ENCODE peak calls at places on chromosomes 4 and X, in eight cellular contexts. One of them, this sample, is unnamed.

GRCh38 chr4:101843054-101843453 is 52.5 kb downstream of the BANK1 start:
- DNase-seq in esophagus squamous epithelium: no peak
- DNase-seq in bronchial epithelial cell: no peak
- DNase-seq in A549: no peak
- DNase-seq in nephron progenitor cell: no peak
- DNase-seq in MM.1S: no peak
- DNase-seq in astrocyte of the spinal cord: no peak
- DNase-seq in CD8-positive, alpha-beta T cell: no peak
- DNase-seq in this sample: no peak

GRCh38 chr4:102663073-102663472 is 97.7 kb downstream of the MANBA start:
- DNase-seq in esophagus squamous epithelium: no peak
- DNase-seq in bronchial epithelial cell: peak
- DNase-seq in A549: no peak
- DNase-seq in nephron progenitor cell: no peak
- DNase-seq in MM.1S: no peak
- DNase-seq in astrocyte of the spinal cord: peak
- DNase-seq in CD8-positive, alpha-beta T cell: no peak
- DNase-seq in this sample: no peak

GRCh38 chr4:186105721-186106335 is 1.3 kb downstream of the FAM149A start:
- DNase-seq in esophagus squamous epithelium: no peak
- DNase-seq in bronchial epithelial cell: peak
- DNase-seq in A549: no peak
- DNase-seq in nephron progenitor cell: no peak
- DNase-seq in MM.1S: peak
- DNase-seq in astrocyte of the spinal cord: no peak
- DNase-seq in CD8-positive, alpha-beta T cell: no peak
- DNase-seq in this sample: peak

GRCh38 chr4:129672941-129673340 is 577.0 kb downstream of the C4orf33 start:
- DNase-seq in esophagus squamous epithelium: no peak
- DNase-seq in bronchial epithelial cell: no peak
- DNase-seq in A549: no peak
- DNase-seq in nephron progenitor cell: no peak
- DNase-seq in MM.1S: no peak
- DNase-seq in astrocyte of the spinal cord: no peak
- DNase-seq in CD8-positive, alpha-beta T cell: no peak
- DNase-seq in this sample: no peak

GRCh38 chr4:125323547-125324100 is 8.9 kb downstream of the FAT4 start:
- DNase-seq in esophagus squamous epithelium: no peak
- DNase-seq in bronchial epithelial cell: peak
- DNase-seq in A549: peak
- DNase-seq in nephron progenitor cell: no peak
- DNase-seq in MM.1S: no peak
- DNase-seq in astrocyte of the spinal cord: peak
- DNase-seq in CD8-positive, alpha-beta T cell: no peak
- DNase-seq in this sample: no peak

GRCh38 chr4:10532155-10532554 is 74.9 kb upstream of the ZNF518B start:
- DNase-seq in esophagus squamous epithelium: no peak
- DNase-seq in bronchial epithelial cell: no peak
- DNase-seq in A549: no peak
- DNase-seq in nephron progenitor cell: no peak
- DNase-seq in MM.1S: no peak
- DNase-seq in astrocyte of the spinal cord: no peak
- DNase-seq in CD8-positive, alpha-beta T cell: no peak
- DNase-seq in this sample: no peak

GRCh38 chrX:41090568-41091238 is 5.5 kb downstream of the USP9X start:
- DNase-seq in esophagus squamous epithelium: no peak
- DNase-seq in bronchial epithelial cell: peak
- DNase-seq in A549: no peak
- DNase-seq in nephron progenitor cell: no peak
- DNase-seq in MM.1S: no peak
- DNase-seq in astrocyte of the spinal cord: no peak
- DNase-seq in CD8-positive, alpha-beta T cell: no peak
- DNase-seq in this sample: no peak

GRCh38 chr4:30754021-30754420 is 33.9 kb downstream of the PCDH7 start:
- DNase-seq in esophagus squamous epithelium: no peak
- DNase-seq in bronchial epithelial cell: peak
- DNase-seq in A549: no peak
- DNase-seq in nephron progenitor cell: no peak
- DNase-seq in MM.1S: no peak
- DNase-seq in astrocyte of the spinal cord: peak
- DNase-seq in CD8-positive, alpha-beta T cell: no peak
- DNase-seq in this sample: no peak

GRCh38 chrX:28787206-28787605 is 200.0 kb downstream of the IL1RAPL1 start:
- DNase-seq in esophagus squamous epithelium: no peak
- DNase-seq in bronchial epithelial cell: peak
- DNase-seq in A549: peak
- DNase-seq in nephron progenitor cell: no peak
- DNase-seq in MM.1S: no peak
- DNase-seq in astrocyte of the spinal cord: peak
- DNase-seq in CD8-positive, alpha-beta T cell: no peak
- DNase-seq in this sample: no peak

GRCh38 chrX:23134171-23134570 is 134.4 kb downstream of the DDX53 start:
- DNase-seq in esophagus squamous epithelium: no peak
- DNase-seq in bronchial epithelial cell: no peak
- DNase-seq in A549: no peak
- DNase-seq in nephron progenitor cell: no peak
- DNase-seq in MM.1S: no peak
- DNase-seq in astrocyte of the spinal cord: no peak
- DNase-seq in CD8-positive, alpha-beta T cell: no peak
- DNase-seq in this sample: no peak

GRCh38 chrX:64976673-64977040 is 407 bp upstream of the ZC4H2 start:
- DNase-seq in esophagus squamous epithelium: no peak
- DNase-seq in bronchial epithelial cell: no peak
- DNase-seq in A549: no peak
- DNase-seq in nephron progenitor cell: no peak
- DNase-seq in MM.1S: no peak
- DNase-seq in astrocyte of the spinal cord: no peak
- DNase-seq in CD8-positive, alpha-beta T cell: no peak
- DNase-seq in this sample: no peak

GRCh38 chr4:165378763-165379631 is at the start of gene CPE:
- DNase-seq in esophagus squamous epithelium: no peak
- DNase-seq in bronchial epithelial cell: peak
- DNase-seq in A549: peak
- DNase-seq in nephron progenitor cell: peak
- DNase-seq in MM.1S: peak
- DNase-seq in astrocyte of the spinal cord: peak
- DNase-seq in CD8-positive, alpha-beta T cell: peak
- DNase-seq in this sample: peak

GRCh38 chr4:2247128-2248043 is 5.5 kb upstream of the HAUS3 start:
- DNase-seq in esophagus squamous epithelium: no peak
- DNase-seq in bronchial epithelial cell: no peak
- DNase-seq in A549: no peak
- DNase-seq in nephron progenitor cell: no peak
- DNase-seq in MM.1S: no peak
- DNase-seq in astrocyte of the spinal cord: no peak
- DNase-seq in CD8-positive, alpha-beta T cell: peak
- DNase-seq in this sample: peak

DNA sequence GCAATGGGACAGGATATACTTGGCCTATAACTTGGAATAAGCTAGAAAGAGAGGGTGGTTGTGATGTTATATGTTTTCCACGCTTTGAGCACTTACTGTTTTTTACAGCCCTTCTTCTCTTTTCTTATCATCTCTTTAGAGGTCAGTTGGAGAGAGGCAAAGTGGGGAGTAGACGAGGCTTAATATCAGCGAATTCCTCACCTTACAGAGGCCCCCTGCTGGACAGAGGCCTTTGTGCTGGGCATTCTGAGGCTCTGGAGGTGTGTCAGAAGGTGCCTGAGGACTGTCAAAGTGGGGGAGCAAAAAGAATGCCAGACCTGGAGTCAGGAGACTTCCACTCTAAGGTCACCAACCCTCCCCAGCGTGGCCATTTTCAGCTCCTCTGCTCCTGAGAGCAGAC is 42.5 kb downstream of the MAMLD1 start:
- DNase-seq in esophagus squamous epithelium: no peak
- DNase-seq in bronchial epithelial cell: no peak
- DNase-seq in A549: peak
- DNase-seq in nephron progenitor cell: no peak
- DNase-seq in MM.1S: no peak
- DNase-seq in astrocyte of the spinal cord: no peak
- DNase-seq in CD8-positive, alpha-beta T cell: no peak
- DNase-seq in this sample: no peak
- TF ChIP-seq CTCF in esophagus squamous epithelium: no peak
- TF ChIP-seq CTCF in bronchial epithelial cell: peak
- TF ChIP-seq CTCF in A549: no peak
- TF ChIP-seq CTCF in nephron progenitor cell: peak
- TF ChIP-seq CTCF in MM.1S: no peak
- TF ChIP-seq CTCF in astrocyte of the spinal cord: peak
- TF ChIP-seq CTCF in CD8-positive, alpha-beta T cell: no peak
- TF ChIP-seq CTCF in this sample: no peak

GRCh38 chr4:53620956-53621355 is 29.7 kb upstream of the LNX1 start:
- DNase-seq in esophagus squamous epithelium: no peak
- DNase-seq in bronchial epithelial cell: no peak
- DNase-seq in A549: peak
- DNase-seq in nephron progenitor cell: no peak
- DNase-seq in MM.1S: no peak
- DNase-seq in astrocyte of the spinal cord: no peak
- DNase-seq in CD8-positive, alpha-beta T cell: no peak
- DNase-seq in this sample: no peak
- TF ChIP-seq CTCF in esophagus squamous epithelium: no peak
- TF ChIP-seq CTCF in bronchial epithelial cell: no peak
- TF ChIP-seq CTCF in A549: no peak
- TF ChIP-seq CTCF in nephron progenitor cell: no peak
- TF ChIP-seq CTCF in MM.1S: no peak
- TF ChIP-seq CTCF in astrocyte of the spinal cord: no peak
- TF ChIP-seq CTCF in CD8-positive, alpha-beta T cell: no peak
- TF ChIP-seq CTCF in this sample: no peak

DNA sequence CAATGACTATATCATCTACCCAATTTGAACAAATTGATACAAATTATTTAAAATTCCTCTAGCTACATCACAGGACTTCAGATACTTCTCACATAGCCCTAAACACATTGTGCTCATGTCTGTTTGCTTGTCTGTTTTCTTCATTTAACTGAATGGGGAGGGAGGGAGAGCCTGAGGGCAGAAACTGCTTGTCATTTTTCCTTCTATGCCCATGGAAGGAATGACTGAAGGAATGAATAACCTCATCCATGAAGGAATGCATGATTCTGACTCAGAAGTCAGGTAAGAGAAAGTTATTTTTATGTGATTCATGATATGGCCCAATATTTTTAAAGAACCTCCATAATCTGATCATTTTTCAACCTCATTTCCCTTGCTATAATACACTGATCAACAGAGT is 418.0 kb upstream of the PITX2 start:
- DNase-seq in esophagus squamous epithelium: no peak
- DNase-seq in bronchial epithelial cell: peak
- DNase-seq in A549: no peak
- DNase-seq in nephron progenitor cell: no peak
- DNase-seq in MM.1S: no peak
- DNase-seq in astrocyte of the spinal cord: no peak
- DNase-seq in CD8-positive, alpha-beta T cell: no peak
- DNase-seq in this sample: no peak
- TF ChIP-seq CTCF in esophagus squamous epithelium: no peak
- TF ChIP-seq CTCF in bronchial epithelial cell: no peak
- TF ChIP-seq CTCF in A549: no peak
- TF ChIP-seq CTCF in nephron progenitor cell: no peak
- TF ChIP-seq CTCF in MM.1S: no peak
- TF ChIP-seq CTCF in astrocyte of the spinal cord: no peak
- TF ChIP-seq CTCF in CD8-positive, alpha-beta T cell: no peak
- TF ChIP-seq CTCF in this sample: no peak

GRCh38 chrX:133171962-133172708 is 46.0 kb downstream of the TFDP3 start:
- DNase-seq in esophagus squamous epithelium: no peak
- DNase-seq in bronchial epithelial cell: peak
- DNase-seq in A549: peak
- DNase-seq in nephron progenitor cell: peak
- DNase-seq in MM.1S: peak
- DNase-seq in astrocyte of the spinal cord: peak
- DNase-seq in CD8-positive, alpha-beta T cell: no peak
- DNase-seq in this sample: peak
- TF ChIP-seq CTCF in esophagus squamous epithelium: peak
- TF ChIP-seq CTCF in bronchial epithelial cell: peak
- TF ChIP-seq CTCF in A549: peak
- TF ChIP-seq CTCF in nephron progenitor cell: peak
- TF ChIP-seq CTCF in MM.1S: peak
- TF ChIP-seq CTCF in astrocyte of the spinal cord: peak
- TF ChIP-seq CTCF in CD8-positive, alpha-beta T cell: no peak
- TF ChIP-seq CTCF in this sample: peak

DNA sequence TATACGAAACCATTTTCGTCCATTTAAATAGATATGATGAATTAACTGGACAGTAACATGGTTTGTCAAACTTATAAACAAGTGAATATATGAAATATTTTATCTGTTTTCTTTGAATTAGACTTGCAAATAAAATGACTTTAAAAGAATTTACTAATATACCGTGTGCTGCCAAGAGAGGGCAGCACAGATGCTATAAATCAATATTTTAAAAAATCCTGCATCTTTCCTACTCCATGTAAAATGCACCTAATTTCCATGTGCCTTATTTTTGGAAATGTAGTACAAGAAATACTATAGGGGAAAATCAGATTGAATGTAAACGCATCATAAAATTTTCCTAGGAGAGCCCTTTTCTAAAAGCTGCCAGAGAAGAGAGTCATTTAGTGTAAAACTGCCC is 62.2 kb downstream of the PRKX start:
- DNase-seq in esophagus squamous epithelium: no peak
- DNase-seq in bronchial epithelial cell: peak
- DNase-seq in A549: peak
- DNase-seq in nephron progenitor cell: no peak
- DNase-seq in MM.1S: peak
- DNase-seq in astrocyte of the spinal cord: peak
- DNase-seq in CD8-positive, alpha-beta T cell: no peak
- DNase-seq in this sample: no peak
- TF ChIP-seq CTCF in esophagus squamous epithelium: peak
- TF ChIP-seq CTCF in bronchial epithelial cell: peak
- TF ChIP-seq CTCF in A549: peak
- TF ChIP-seq CTCF in nephron progenitor cell: peak
- TF ChIP-seq CTCF in MM.1S: peak
- TF ChIP-seq CTCF in astrocyte of the spinal cord: peak
- TF ChIP-seq CTCF in CD8-positive, alpha-beta T cell: peak
- TF ChIP-seq CTCF in this sample: no peak

GRCh38 chr4:169484485-169484884 is 127.9 kb downstream of the NEK1 start:
- DNase-seq in esophagus squamous epithelium: no peak
- DNase-seq in bronchial epithelial cell: no peak
- DNase-seq in A549: peak
- DNase-seq in nephron progenitor cell: no peak
- DNase-seq in MM.1S: no peak
- DNase-seq in astrocyte of the spinal cord: peak
- DNase-seq in CD8-positive, alpha-beta T cell: no peak
- DNase-seq in this sample: no peak
- TF ChIP-seq CTCF in esophagus squamous epithelium: no peak
- TF ChIP-seq CTCF in bronchial epithelial cell: no peak
- TF ChIP-seq CTCF in A549: no peak
- TF ChIP-seq CTCF in nephron progenitor cell: no peak
- TF ChIP-seq CTCF in MM.1S: no peak
- TF ChIP-seq CTCF in astrocyte of the spinal cord: peak
- TF ChIP-seq CTCF in CD8-positive, alpha-beta T cell: no peak
- TF ChIP-seq CTCF in this sample: no peak